ENCODE peak calls at places on chromosomes 11 and 22, in nine cellular contexts. F, K, P, M, Z, E, S, X and A are unnamed samples.

GRCh38 chr11:12455938-12456337 is 78.6 kb downstream of the PARVA start:
- DNase-seq in X (no peak), Z (peak; percentile 88), M (peak; percentile 83), K (no peak), E (no peak), P (no peak), S (peak; percentile 60), F (no peak), A (no peak)

GRCh38 chr22:38196791-38197429 is 4.9 kb upstream of the MAFF start:
- DNase-seq in M (peak; percentile 46), Z (no peak), F (no peak), S (no peak), E (no peak), K (no peak), X (no peak), P (no peak), A (no peak)

GRCh38 chr11:67267188-67268035 is 1.1 kb downstream of the GRK2 start:
- DNase-seq in P (peak; percentile 75), S (no peak), F (no peak), M (no peak), K (no peak), X (no peak), Z (no peak), E (no peak), A (peak; percentile 63)

GRCh38 chr11:81449588-81450155 is 1284.0 kb downstream of the FAM181B start:
- DNase-seq in F (no peak), K (no peak), X (no peak), M (peak; percentile 44), Z (no peak), E (no peak), P (no peak), S (no peak), A (no peak)

GRCh38 chr22:50739279-50739691 is 1.3 kb downstream of the ACR start:
- DNase-seq in F (no peak), Z (no peak), M (no peak), E (no peak), P (no peak), X (no peak), K (no peak), S (no peak), A (no peak)

GRCh38 chr11:81644239-81644840 is 1089.3 kb downstream of the FAM181B start:
- DNase-seq in X (no peak), S (peak; percentile 43), E (peak; percentile 26), F (peak; percentile 25), Z (peak; percentile 23), K (peak; percentile 1), M (peak; percentile 65), P (no peak), A (no peak)

GRCh38 chr11:36213050-36213840 is 76.0 kb downstream of the COMMD9 start:
- DNase-seq in X (peak; percentile 64), S (no peak), P (no peak), M (no peak), Z (no peak), E (no peak), K (no peak), F (no peak), A (no peak)

GRCh38 chr11:135002236-135002635 is 590.2 kb upstream of the B3GAT1 start:
- DNase-seq in X (no peak), S (no peak), M (no peak), K (no peak), E (no peak), P (no peak), Z (no peak), F (no peak), A (no peak)

GRCh38 chr11:12185914-12186313 is 75.5 kb downstream of the MICAL2 start:
- DNase-seq in F (no peak), X (no peak), E (no peak), K (no peak), M (peak; percentile 71), P (no peak), S (peak; percentile 43), Z (peak; percentile 87), A (no peak)

GRCh38 chr11:123487157-123487744 is 57.2 kb downstream of the GRAMD1B start:
- DNase-seq in K (no peak), X (no peak), E (no peak), P (no peak), S (no peak), M (no peak), F (no peak), Z (no peak), A (no peak)

GRCh38 chr11:18527512-18527911 is 770 bp upstream of the TSG101 start:
- DNase-seq in M (peak; percentile 10), E (peak; percentile 6), S (peak; percentile 26), P (no peak), F (no peak), Z (peak; percentile 43), X (no peak), K (peak; percentile 27), A (no peak)

GRCh38 chr11:64321533-64321932 is 3.6 kb downstream of the PRDX5 start:
- DNase-seq in K (no peak), P (no peak), F (no peak), S (no peak), E (no peak), M (no peak), Z (peak; percentile 38), X (no peak), A (no peak)

GRCh38 chr11:80136991-80137390 is 696.2 kb upstream of the TENM4 start:
- DNase-seq in E (no peak), F (no peak), Z (no peak), X (no peak), S (peak; percentile 28), K (no peak), P (no peak), M (no peak), A (no peak)

GRCh38 chr11:12625438-12626071 is 48.7 kb upstream of the TEAD1 start:
- DNase-seq in Z (peak; percentile 98), X (no peak), F (no peak), K (peak; percentile 52), S (peak; percentile 62), E (no peak), P (no peak), M (peak; percentile 95), A (no peak)

GRCh38 chr11:57466680-57467079 is 6.4 kb downstream of the RTN4RL2 start:
- DNase-seq in M (no peak), X (no peak), P (no peak), K (no peak), S (no peak), Z (no peak), F (no peak), E (no peak), A (no peak)
- TF ChIP-seq CTCF in M (no peak), X (no peak), P (no peak), K (peak; percentile 10), S (no peak), Z (no peak), F (no peak), E (no peak), A (no peak)

GRCh38 chr11:1085440-1086170 is 10.9 kb downstream of the MUC2 start:
- DNase-seq in Z (no peak), S (no peak), F (peak; percentile 4), K (no peak), P (no peak), X (no peak), E (no peak), M (no peak), A (peak; percentile 41)

GRCh38 chr11:1086171-1087102 is 11.8 kb downstream of the MUC2 start:
- DNase-seq in K (no peak), Z (no peak), S (no peak), E (no peak), P (no peak), M (no peak), X (no peak), F (peak; percentile 4), A (peak; percentile 58)

GRCh38 chr11:1082728-1083620 is 8.3 kb downstream of the MUC2 start:
- DNase-seq in Z (no peak), K (no peak), M (no peak), X (no peak), E (no peak), F (peak; percentile 4), P (no peak), S (no peak), A (peak; percentile 9)

GRCh38 chr11:1083621-1084551 is 9.2 kb downstream of the MUC2 start:
- DNase-seq in Z (no peak), F (peak; percentile 5), S (no peak), M (no peak), K (no peak), E (no peak), X (no peak), P (no peak), A (peak; percentile 45)

DNA sequence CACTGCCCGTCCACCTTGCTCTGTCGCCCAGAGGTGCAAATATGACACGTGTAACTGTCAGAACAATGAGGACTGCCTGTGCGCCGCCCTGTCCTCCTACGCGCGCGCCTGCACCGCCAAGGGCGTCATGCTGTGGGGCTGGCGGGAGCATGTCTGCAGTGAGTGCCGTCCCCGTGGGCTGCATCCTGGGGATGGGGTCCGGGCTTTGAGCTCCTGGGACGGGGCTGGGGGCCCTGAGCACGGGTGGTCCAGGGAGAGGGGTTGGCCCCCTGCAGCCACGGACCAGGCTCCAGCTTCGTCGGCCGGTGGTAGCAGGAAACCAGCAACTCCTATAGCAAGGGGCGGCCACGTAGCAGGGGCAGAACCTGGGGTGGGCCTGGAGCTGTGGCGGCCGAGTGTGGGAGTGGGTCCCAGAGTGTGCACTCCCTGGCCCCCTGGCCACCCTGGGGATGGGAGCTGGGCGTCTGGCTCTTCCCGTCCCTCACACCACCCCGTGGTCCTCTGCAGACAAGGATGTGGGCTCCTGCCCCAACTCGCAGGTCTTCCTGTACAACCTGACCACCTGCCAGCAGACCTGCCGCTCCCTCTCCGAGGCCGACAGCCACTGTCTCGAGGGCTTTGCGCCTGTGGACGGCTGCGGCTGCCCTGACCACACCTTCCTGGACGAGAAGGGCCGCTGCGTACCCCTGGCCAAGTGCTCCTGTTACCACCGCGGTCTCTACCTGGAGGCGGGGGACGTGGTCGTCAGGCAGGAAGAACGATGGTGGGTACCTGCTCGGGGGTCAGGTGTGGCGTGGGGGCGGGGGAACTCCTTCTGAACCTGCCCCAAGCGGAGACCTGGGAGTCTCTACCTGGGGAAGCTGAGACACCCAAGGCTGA is 10.1 kb downstream of the MUC2 start:
- DNase-seq in P (no peak), F (peak; percentile 5), K (no peak), X (no peak), S (no peak), E (no peak), M (no peak), Z (no peak), A (peak; percentile 56)
- TF ChIP-seq CTCF in P (no peak), F (no peak), K (no peak), X (no peak), S (no peak), E (no peak), M (no peak), Z (no peak), A (no peak)

DNA sequence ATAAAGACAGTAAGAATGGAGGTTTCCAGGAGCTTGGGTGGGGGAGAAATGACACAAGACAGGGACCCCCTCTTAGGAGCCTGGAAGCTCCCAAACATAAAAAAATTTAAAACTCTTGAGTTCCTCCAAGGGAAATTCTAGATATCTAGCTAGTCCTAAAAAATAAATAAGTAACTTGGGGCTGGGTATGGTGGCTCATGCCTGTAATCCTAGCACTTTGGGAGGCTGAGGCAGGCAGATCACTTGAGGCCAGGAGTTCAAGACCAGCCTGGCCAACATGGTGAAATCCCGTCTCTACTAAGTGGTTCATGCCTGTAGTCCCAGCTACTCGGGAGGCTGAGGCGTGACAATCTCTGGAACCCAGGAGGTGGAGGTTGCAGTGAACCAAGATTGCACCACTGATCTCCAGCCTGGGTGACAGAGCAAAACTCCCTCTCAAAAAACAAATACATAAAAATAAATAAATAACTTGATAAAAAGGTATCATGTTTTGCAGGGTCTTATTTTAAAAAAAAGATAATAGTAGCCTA is 20.0 kb upstream of the TOP3B start:
- DNase-seq in P (no peak), S (no peak), F (no peak), Z (no peak), E (no peak), K (no peak), M (no peak), X (no peak), A (no peak)
- TF ChIP-seq CTCF in P (no peak), S (no peak), F (no peak), Z (no peak), E (no peak), K (no peak), M (no peak), X (no peak), A (no peak)

GRCh38 chr11:32266611-32267010 is 168.7 kb downstream of the WT1 start:
- DNase-seq in K (no peak), P (no peak), F (no peak), E (no peak), Z (peak; percentile 4), M (peak; percentile 10), S (peak; percentile 42), X (no peak), A (no peak)
- TF ChIP-seq CTCF in K (no peak), P (no peak), F (no peak), E (no peak), Z (no peak), M (no peak), S (no peak), X (no peak), A (no peak)